ENCODE peak calls at places on chromosomes 6 and 20, in four cellular contexts. H is K562, L is GM12878, S is HepG2. J is an unnamed sample.

GRCh38 chr6:21163110-21163837 is 430.3 kb upstream of the SOX4 start:
- DNase-seq in S (no peak), L (no peak), H (peak), J (no peak)

GRCh38 chr6:11900662-11901598 is 111.2 kb upstream of the HIVEP1 start:
- DNase-seq in H (no peak), S (no peak), L (no peak), J (no peak)

GRCh38 chr6:166809721-166810120 is 146.6 kb downstream of the RNASET2 start:
- DNase-seq in H (no peak), L (no peak), S (no peak), J (no peak)

GRCh38 chr6:18397701-18398100 is 10.6 kb downstream of the RNF144B start:
- DNase-seq in S (no peak), H (no peak), L (no peak), J (no peak)

GRCh38 chr6:89438248-89438647 is 5.3 kb downstream of the ANKRD6 start:
- DNase-seq in H (no peak), S (no peak), L (no peak), J (no peak)

GRCh38 chr6:37285861-37286311 is 27.9 kb upstream of the TMEM217 start:
- DNase-seq in L (no peak), H (no peak), S (no peak), J (no peak)

GRCh38 chr20:63896136-63896890 is 1.4 kb downstream of the DNAJC5 start:
- DNase-seq in H (peak), S (peak), L (no peak), J (no peak)

GRCh38 chr6:105192707-105193465 is 13.1 kb upstream of the POPDC3 start:
- DNase-seq in S (no peak), H (no peak), L (no peak), J (no peak)

GRCh38 chr20:56826971-56827645 is 198.0 kb downstream of the TFAP2C start:
- DNase-seq in H (no peak), L (no peak), S (no peak), J (no peak)

GRCh38 chr20:17519606-17520285 is 11.4 kb downstream of the BFSP1 start:
- DNase-seq in S (no peak), H (no peak), L (no peak), J (no peak)

GRCh38 chr20:13277663-13278295 is 56.7 kb downstream of the ISM1 start:
- DNase-seq in H (no peak), L (no peak), S (no peak), J (no peak)

GRCh38 chr6:131755597-131755996 is 44.8 kb upstream of the CTAGE9 start:
- DNase-seq in H (no peak), S (peak), L (no peak), J (no peak)

GRCh38 chr6:83462524-83462923 is 31.7 kb upstream of the ME1 start:
- DNase-seq in S (peak), H (no peak), L (no peak), J (no peak)

GRCh38 chr20:15487030-15487429 is 1086.2 kb downstream of the KIF16B start:
- DNase-seq in H (no peak), S (no peak), L (no peak), J (no peak)

GRCh38 chr6:16238057-16238657 is at the start of gene GMPR:
- DNase-seq in L (no peak), H (peak), S (no peak), J (peak)

GRCh38 chr20:38680492-38681118 is 43.7 kb upstream of the SLC32A1 start:
- DNase-seq in L (no peak), S (peak), H (peak), J (peak)

GRCh38 chr6:42729731-42730130 is 7.3 kb upstream of the PRPH2 start:
- DNase-seq in L (no peak), S (peak), H (peak), J (no peak)

GRCh38 chr20:63973636-63974401 is 4.1 kb upstream of the ZNF512B start:
- DNase-seq in L (no peak), H (peak), S (peak), J (peak)

GRCh38 chr6:43242908-43243648 is at the start of gene TTBK1:
- DNase-seq in S (no peak), L (no peak), H (no peak), J (peak)

GRCh38 chr6:47581591-47581990 is 104.0 kb downstream of the CD2AP start:
- DNase-seq in H (no peak), L (no peak), S (no peak), J (no peak)

GRCh38 chr6:130322673-130323268 is 43.0 kb upstream of the TMEM200A start:
- DNase-seq in L (peak), S (peak), H (peak), J (peak)

GRCh38 chr6:35016417-35017221 is 124.5 kb downstream of the TCP11 start:
- DNase-seq in S (no peak), H (no peak), L (no peak), J (no peak)

GRCh38 chr20:19603390-19603753 is 154.7 kb upstream of the RIN2 start:
- DNase-seq in H (no peak), L (no peak), S (no peak), J (no peak)

GRCh38 chr6:129692467-129692866 is 17.5 kb downstream of the ARHGAP18 start:
- DNase-seq in H (no peak), S (no peak), L (no peak), J (no peak)

GRCh38 chr6:43276180-43277082 is 21.6 kb upstream of the SLC22A7 start:
- DNase-seq in S (peak), H (no peak), L (no peak), J (no peak)

GRCh38 chr6:42226251-42227143 is 8.8 kb upstream of the MRPS10 start:
- DNase-seq in H (peak), L (no peak), S (peak), J (no peak)

GRCh38 chr6:169959129-169960002 is 207.9 kb downstream of the ERMARD start:
- DNase-seq in H (peak), L (no peak), S (no peak), J (no peak)

GRCh38 chr6:3592371-3592941 is 135.6 kb upstream of the SLC22A23 start:
- DNase-seq in L (no peak), S (peak), H (no peak), J (no peak)

GRCh38 chr6:9456241-9456658 is 958.6 kb downstream of the TFAP2A start:
- DNase-seq in H (no peak), S (no peak), L (no peak), J (no peak)

GRCh38 chr20:38357653-38358207 is 11.4 kb downstream of the LBP start:
- DNase-seq in L (no peak), H (peak), S (no peak), J (no peak)

GRCh38 chr6:36615018-36615761 is 21.0 kb downstream of the SRSF3 start:
- DNase-seq in L (no peak), H (peak), S (peak), J (peak)

GRCh38 chr20:41287327-41287726 is 30.2 kb downstream of the ZHX3 start:
- DNase-seq in L (no peak), H (no peak), S (no peak), J (no peak)

GRCh38 chr6:21538186-21538798 is 55.3 kb upstream of the SOX4 start:
- DNase-seq in S (peak), L (no peak), H (no peak), J (no peak)

GRCh38 chr6:159181914-159182313 is 12.7 kb downstream of the FNDC1 start:
- DNase-seq in L (no peak), S (no peak), H (no peak), J (no peak)

GRCh38 chr6:46191961-46192360 is 21.2 kb upstream of the ENPP5 start:
- DNase-seq in L (no peak), H (no peak), S (no peak), J (no peak)

GRCh38 chr6:17985934-17986655 is 1.3 kb downstream of the KIF13A start:
- DNase-seq in H (no peak), S (no peak), L (no peak), J (no peak)

GRCh38 chr6:88823998-88824397 is 139.4 kb downstream of the RNGTT start:
- DNase-seq in H (no peak), S (peak), L (no peak), J (no peak)

GRCh38 chr20:8579060-8579459 is 447.0 kb downstream of the PLCB1 start:
- DNase-seq in L (no peak), H (no peak), S (no peak), J (no peak)

DNA sequence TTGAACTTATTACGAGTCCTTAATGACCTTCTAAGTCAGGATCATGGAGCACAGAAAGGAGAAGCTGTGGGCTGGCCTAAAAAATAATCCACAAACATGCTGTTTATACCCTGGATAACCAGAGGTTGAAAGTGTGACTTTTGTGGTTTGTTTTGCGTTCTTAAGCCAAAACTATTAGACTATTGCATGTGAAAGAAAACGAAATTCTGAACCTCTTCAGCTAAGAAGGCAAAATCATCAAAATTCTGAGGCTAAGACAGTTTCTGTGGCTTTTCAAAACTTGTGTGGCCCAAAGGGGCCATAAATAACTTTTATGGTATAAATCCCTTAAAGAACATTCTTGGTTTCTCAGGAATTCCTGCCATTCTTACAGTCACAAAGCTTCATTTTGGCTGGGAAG is 251.0 kb downstream of the UST start:
- DNase-seq in S (no peak), L (no peak), H (no peak), J (no peak)
- TF ChIP-seq TCF7 in S (no peak), L (no peak), H (no peak), J (no peak)

GRCh38 chr6:138953451-138953850 is 34.6 kb downstream of the REPS1 start:
- DNase-seq in S (no peak), L (no peak), H (no peak), J (no peak)
- TF ChIP-seq TCF7 in S (no peak), L (no peak), H (no peak), J (no peak)

GRCh38 chr20:62776692-62777527 is 19.4 kb upstream of the MRGBP start:
- DNase-seq in H (peak), L (peak), S (peak), J (no peak)
- TF ChIP-seq TCF7 in H (no peak), L (no peak), S (no peak), J (no peak)

GRCh38 chr6:40543776-40544175 is 43.4 kb downstream of the LRFN2 start:
- DNase-seq in H (no peak), S (no peak), L (no peak), J (no peak)
- TF ChIP-seq TCF7 in H (no peak), S (no peak), L (no peak), J (no peak)

GRCh38 chr6:33595001-33595846 is 15.1 kb upstream of the BAK1 start:
- DNase-seq in H (no peak), S (no peak), L (no peak), J (no peak)

GRCh38 chr6:33602180-33602579 is 18.9 kb upstream of the ITPR3 start:
- DNase-seq in S (no peak), H (peak), L (no peak), J (no peak)

GRCh38 chr6:33597551-33598322 is 17.7 kb upstream of the BAK1 start:
- DNase-seq in H (no peak), S (no peak), L (no peak), J (no peak)

GRCh38 chr6:33600761-33601160 is 20.4 kb upstream of the ITPR3 start:
- DNase-seq in H (no peak), S (no peak), L (no peak), J (no peak)

DNA sequence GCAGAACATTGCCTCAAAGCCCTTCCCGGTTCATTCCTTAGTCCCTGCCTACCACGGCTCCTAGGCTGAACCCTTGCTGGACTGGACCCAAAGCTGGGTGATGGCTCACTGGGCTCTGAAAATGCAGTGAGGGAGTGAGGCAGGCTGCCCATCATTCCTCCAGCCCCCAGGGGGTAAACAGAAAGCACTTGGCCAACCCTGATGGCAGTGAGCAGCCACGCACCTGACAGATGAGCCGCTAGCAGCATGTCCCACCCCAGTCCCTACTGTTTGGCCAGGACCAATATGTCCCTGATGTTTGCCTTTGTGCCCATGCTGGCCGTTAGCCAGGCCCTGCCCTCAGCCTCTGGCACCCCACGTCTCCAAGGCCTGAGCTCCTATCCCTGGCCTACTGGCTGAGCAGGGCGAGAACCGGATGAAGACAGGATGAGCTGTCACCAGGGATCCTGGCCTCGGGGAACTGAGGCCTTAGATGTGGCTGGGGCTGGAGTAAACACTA is 19.4 kb upstream of the BAK1 start:
- DNase-seq in L (no peak), S (no peak), H (no peak), J (no peak)
- TF ChIP-seq TCF7 in L (no peak), S (no peak), H (no peak), J (no peak)

DNA sequence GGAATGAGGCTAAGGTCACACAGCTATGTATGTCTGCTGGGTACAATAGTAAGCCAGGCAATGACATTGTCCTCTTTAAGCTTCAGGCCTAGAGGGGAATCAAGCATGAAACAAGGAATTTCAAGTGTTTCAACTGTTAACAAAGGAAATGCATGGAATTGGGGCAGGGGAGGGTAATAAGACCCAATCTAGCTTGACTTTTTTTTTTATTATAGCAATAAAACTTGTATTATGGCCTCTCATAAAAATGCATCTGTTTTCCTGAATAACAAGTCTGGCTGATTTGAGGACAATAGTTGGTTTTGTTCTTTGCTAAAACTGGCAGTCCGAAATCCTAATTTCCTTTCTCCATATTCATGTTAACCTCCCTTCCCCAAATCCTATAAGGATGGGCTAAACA is 336.7 kb downstream of the CBLN4 start:
- DNase-seq in L (no peak), S (no peak), H (no peak), J (no peak)
- TF ChIP-seq TCF7 in L (no peak), S (no peak), H (no peak), J (no peak)

DNA sequence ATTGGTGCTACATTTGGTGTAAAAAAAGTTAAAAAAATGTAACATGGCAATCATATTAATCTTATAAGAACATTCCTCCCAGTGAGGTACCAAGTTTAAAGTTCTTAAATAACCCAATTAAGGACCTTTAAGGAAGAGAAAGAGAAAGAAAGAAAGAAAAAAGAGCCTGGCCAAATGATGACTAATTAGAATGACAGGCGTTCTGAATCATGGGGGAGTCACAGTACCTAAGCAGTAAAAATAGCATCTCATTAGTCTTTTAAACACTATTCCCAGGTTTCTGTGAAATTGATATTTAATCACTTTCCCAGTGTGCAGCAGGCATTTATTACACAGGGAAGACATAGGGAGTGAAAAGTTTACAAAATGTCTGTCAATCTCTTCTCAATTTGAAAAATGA is 251.5 kb upstream of the MANEA start:
- DNase-seq in L (no peak), S (no peak), H (no peak), J (no peak)
- TF ChIP-seq TCF7 in L (no peak), S (no peak), H (no peak), J (no peak)

J was measured in WTC11.